ENCODE peak calls at places on chromosomes 7 and 10, in four cellular contexts. R is HepG2, J is mammary epithelial cell, G is GM23248. N is an unnamed sample.

GRCh38 chr10:86594535-86594934 is 59.8 kb upstream of the OPN4 start:
- DNase-seq in R (no peak), J (peak; percentile 33), G (peak; percentile 44), N (peak; percentile 39)

GRCh38 chr10:29981510-29981909 is 77.9 kb downstream of the JCAD start:
- DNase-seq in R (no peak), J (no peak), G (no peak), N (no peak)

GRCh38 chr10:131175891-131176290 is 135.6 kb downstream of the TCERG1L start:
- DNase-seq in R (no peak), J (no peak), G (no peak), N (no peak)

GRCh38 chr7:14892961-14893360 is 9.6 kb downstream of the DGKB start:
- DNase-seq in R (no peak), J (peak; percentile 16), G (peak; percentile 31), N (peak; percentile 8)

GRCh38 chr10:78931333-78932083 is 137.3 kb upstream of the ZMIZ1 start:
- DNase-seq in R (no peak), J (peak; percentile 57), G (peak; percentile 94), N (peak; percentile 87)

GRCh38 chr7:112938895-112939588 is 147.6 kb downstream of the GPR85 start:
- DNase-seq in R (peak; percentile 5), J (no peak), G (peak; percentile 70), N (peak; percentile 26)

GRCh38 chr7:138898255-138898654 is 82.9 kb downstream of the KIAA1549 start:
- DNase-seq in R (no peak), J (no peak), G (peak; percentile 8), N (no peak)

GRCh38 chr10:104232613-104233102 is 494 bp upstream of the CFAP43 start:
- DNase-seq in R (peak; percentile 33), J (no peak), G (no peak), N (no peak)

GRCh38 chr10:71878327-71879034 is 27.4 kb upstream of the PSAP start:
- DNase-seq in R (no peak), J (no peak), G (no peak), N (no peak)

GRCh38 chr10:71077143-71077581 is 135.2 kb upstream of the UNC5B start:
- DNase-seq in R (no peak), J (peak; percentile 62), G (peak; percentile 22), N (no peak)

GRCh38 chr10:79293841-79294705 is 53.2 kb upstream of the PPIF start:
- DNase-seq in R (no peak), J (peak; percentile 70), G (peak; percentile 88), N (peak; percentile 26)

GRCh38 chr7:39910108-39910869 is 39.8 kb upstream of the CDK13 start:
- DNase-seq in R (peak; percentile 14), J (no peak), G (peak; percentile 54), N (peak; percentile 23)

GRCh38 chr10:43817368-43817767 is 168.7 kb upstream of the ZNF32 start:
- DNase-seq in R (no peak), J (no peak), G (peak; percentile 92), N (peak; percentile 73)

GRCh38 chr10:118571123-118571522 is 24.3 kb downstream of the PRLHR start:
- DNase-seq in R (no peak), J (no peak), G (peak; percentile 44), N (no peak)

GRCh38 chr10:18822156-18822555 is 162.9 kb downstream of the ARL5B start:
- DNase-seq in R (peak; percentile 1), J (no peak), G (peak; percentile 10), N (peak; percentile 21)

GRCh38 chr7:146956853-146957252 is 840.3 kb downstream of the CNTNAP2 start:
- DNase-seq in R (no peak), J (no peak), G (no peak), N (no peak)

GRCh38 chr10:64430690-64431323 is 909.6 kb downstream of the REEP3 start:
- DNase-seq in R (peak; percentile 5), J (no peak), G (no peak), N (no peak)

GRCh38 chr7:29146082-29146706 is at the start of gene CPVL:
- DNase-seq in R (peak; percentile 71), J (no peak), G (peak; percentile 25), N (no peak)
- TF ChIP-seq EZH2 in R (no peak), J (peak; percentile 84), G (no peak), N (no peak)

GRCh38 chr10:122664501-122664900 is 35.1 kb downstream of the C10orf120 start:
- DNase-seq in R (no peak), J (no peak), G (no peak), N (no peak)
- H3K4me2 ChIP-seq in R (no peak overlapping the region), J (no peak overlapping the region), G (no peak overlapping the region), N (no peak overlapping the region)

GRCh38 chr7:29987083-29987482 is 2.5 kb downstream of the SCRN1 start:
- DNase-seq in R (peak; percentile 53), J (no peak), G (peak; percentile 55), N (no peak)

GRCh38 chr7:29987821-29988317 is 1.7 kb downstream of the SCRN1 start:
- DNase-seq in R (peak; percentile 92), J (peak; percentile 73), G (peak; percentile 89), N (peak; percentile 81)

GRCh38 chr7:29989257-29989995 is at the start of gene SCRN1:
- DNase-seq in R (peak; percentile 22), J (peak; percentile 42), G (peak; percentile 65), N (no peak)

GRCh38 chr7:29990931-29991330 is 1.3 kb upstream of the SCRN1 start:
- DNase-seq in R (peak; percentile 31), J (no peak), G (no peak), N (no peak)

GRCh38 chr7:29988391-29989256 is 977 bp downstream of the SCRN1 start:
- DNase-seq in R (peak; percentile 57), J (peak; percentile 63), G (peak; percentile 72), N (peak; percentile 86)
- H2AFZ ChIP-seq in R (peak overlapping the region; percentile 5), J (peak overlapping the region; percentile 94), G (peak overlapping the region; percentile 88), N (peak overlapping the region; percentile 85)

DNA sequence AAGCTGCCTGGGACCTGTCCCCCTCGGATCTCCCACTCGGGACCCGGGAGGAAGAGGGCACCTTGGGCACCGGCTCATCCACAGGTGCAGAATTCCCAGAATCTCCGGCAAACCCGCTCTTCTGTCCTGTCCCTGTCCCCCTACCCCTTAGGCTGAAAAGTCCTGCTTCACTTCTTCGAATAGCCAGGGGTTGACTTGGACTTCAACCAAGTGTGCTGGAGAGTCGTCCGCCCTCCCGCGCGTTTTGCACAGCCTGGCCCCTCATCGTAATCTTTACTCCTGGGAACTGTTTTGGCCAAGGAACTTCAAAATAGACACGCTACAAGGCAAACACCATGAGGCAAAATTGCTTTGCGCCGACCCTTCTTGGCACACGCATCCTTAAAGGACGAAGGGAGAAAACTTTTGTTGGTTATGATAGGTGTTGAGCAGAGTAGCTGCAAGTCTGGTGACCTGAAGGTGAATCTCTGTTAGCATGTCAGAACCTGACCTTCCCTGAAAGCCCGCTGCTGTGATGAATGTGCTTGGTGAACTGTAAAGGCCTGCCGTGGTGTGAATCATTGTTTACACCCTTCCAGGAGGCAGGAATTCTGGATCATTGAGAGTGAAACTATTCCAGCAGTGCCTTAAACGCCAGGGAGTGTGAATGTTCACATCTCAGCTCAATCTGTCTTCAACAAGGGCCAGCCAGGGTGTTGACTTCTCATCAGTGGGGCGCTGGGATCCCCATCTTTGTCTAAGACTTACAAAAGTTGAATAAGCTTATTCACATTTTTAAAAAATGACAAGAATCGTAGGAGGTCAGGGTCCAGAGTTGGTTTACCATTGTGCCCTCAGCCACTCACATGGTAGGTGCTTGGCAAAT is 589 bp upstream of the RAPGEF5 start:
- DNase-seq in R (peak; percentile 84), J (peak; percentile 92), G (peak; percentile 20), N (peak; percentile 69)
- TF ChIP-seq EZH2 in R (no peak), J (no peak), G (no peak), N (no peak)